ENCODE peak calls at places on chromosomes 16 and 17, in seven cellular contexts. O is NCI-H1694; A is transverse colon; F is A549; K is AML-193; I is NT2/D1; W is stimulated activated CD4-positive, alpha-beta T cell treated with anti-CD3 and anti-CD28 coated beads, Interleukin-2, amount 100 ng/mL, for 4 hours. J is an unnamed sample.

GRCh38 chr17:41906465-41907184 is 12.1 kb downstream of the ACLY start:
- DNase-seq in K (no peak), F (peak; percentile 65), W (no peak), A (no peak), O (no peak), I (no peak), J (no peak)

GRCh38 chr16:12252616-12253015 is 276.1 kb downstream of the SNX29 start:
- DNase-seq in K (no peak), O (peak; percentile 88), F (no peak), I (no peak), A (no peak), W (no peak), J (no peak)

GRCh38 chr17:37391146-37391545 is 15.4 kb downstream of the C17orf78 start:
- DNase-seq in K (no peak), I (no peak), A (no peak), O (no peak), F (no peak), W (no peak), J (no peak)

GRCh38 chr16:66842765-66843164 is 1.4 kb upstream of the CA7 start:
- DNase-seq in I (no peak), A (no peak), K (no peak), W (no peak), F (no peak), O (no peak), J (no peak)

GRCh38 chr16:29312835-29313558 is 93.5 kb downstream of the NPIPB11 start:
- DNase-seq in I (no peak), F (no peak), W (no peak), O (no peak), K (no peak), A (no peak), J (no peak)

GRCh38 chr16:82835487-82836160 is 208.9 kb downstream of the CDH13 start:
- DNase-seq in I (no peak), K (no peak), F (no peak), A (no peak), O (no peak), W (no peak), J (no peak)

GRCh38 chr16:59192551-59193199 is 458.6 kb upstream of the GOT2 start:
- DNase-seq in K (peak; percentile 23), A (no peak), O (no peak), I (peak; percentile 36), W (no peak), F (no peak), J (peak; percentile 69)

GRCh38 chr16:81729451-81729850 is 49.6 kb upstream of the PLCG2 start:
- DNase-seq in K (no peak), W (no peak), F (no peak), I (peak; percentile 93), O (no peak), A (no peak), J (no peak)

GRCh38 chr17:46071796-46072195 is 72.7 kb downstream of the STH start:
- DNase-seq in I (no peak), F (no peak), O (no peak), A (no peak), W (no peak), K (no peak), J (no peak)

GRCh38 chr16:20676867-20677266 is 20.6 kb downstream of the ACSM1 start:
- DNase-seq in I (no peak), A (no peak), O (no peak), K (no peak), W (no peak), F (no peak), J (no peak)